ENCODE peak calls at places on chromosomes 16 and 17, in six cellular contexts. One of them, this sample, is unnamed.
A peak's percentile ranks its signal among the peaks of the same experiment; 100 is the strongest.

GRCh38 chr16:24488045-24488444 is 51.3 kb upstream of the RBBP6 start:
- DNase-seq in H1: no peak
- DNase-seq in GM12891: no peak
- DNase-seq in GM12878: no peak
- DNase-seq in K562: no peak
- DNase-seq in HepG2: no peak
- DNase-seq in this sample: no peak

GRCh38 chr17:64658931-64659330 is 3.2 kb downstream of the SMURF2 start:
- DNase-seq in K562: no peak
- DNase-seq in H1: no peak
- DNase-seq in GM12891: no peak
- DNase-seq in HepG2: no peak
- DNase-seq in GM12878: no peak
- DNase-seq in this sample: no peak

GRCh38 chr17:81993726-81994592 is 16.5 kb downstream of the ASPSCR1 start:
- DNase-seq in GM12891: no peak
- DNase-seq in GM12878: no peak
- DNase-seq in H1: peak; percentile 49
- DNase-seq in K562: no peak
- DNase-seq in HepG2: peak; percentile 85
- DNase-seq in this sample: no peak

GRCh38 chr16:68681038-68681437 is 35.9 kb downstream of the CDH3 start:
- DNase-seq in K562: no peak
- DNase-seq in GM12878: no peak
- DNase-seq in HepG2: no peak
- DNase-seq in GM12891: no peak
- DNase-seq in H1: no peak
- DNase-seq in this sample: no peak

GRCh38 chr17:73720187-73720834 is 76.1 kb upstream of the SDK2 start:
- DNase-seq in GM12891: no peak
- DNase-seq in GM12878: no peak
- DNase-seq in K562: no peak
- DNase-seq in HepG2: peak; percentile 11
- DNase-seq in H1: no peak
- DNase-seq in this sample: no peak

GRCh38 chr17:73643012-73643845 is 1.0 kb downstream of the SDK2 start:
- DNase-seq in GM12891: peak; percentile 41
- DNase-seq in HepG2: no peak
- DNase-seq in K562: no peak
- DNase-seq in GM12878: no peak
- DNase-seq in H1: peak; percentile 67
- DNase-seq in this sample: no peak

GRCh38 chr16:19135896-19136438 is 22.2 kb downstream of the ITPRIPL2 start:
- DNase-seq in GM12891: no peak
- DNase-seq in H1: no peak
- DNase-seq in HepG2: no peak
- DNase-seq in K562: peak; percentile 67
- DNase-seq in GM12878: no peak
- DNase-seq in this sample: no peak

GRCh38 chr16:9125658-9126492 is 34.4 kb downstream of the HAPSTR1 start:
- DNase-seq in H1: peak; percentile 41
- DNase-seq in GM12891: no peak
- DNase-seq in HepG2: no peak
- DNase-seq in K562: no peak
- DNase-seq in GM12878: no peak
- DNase-seq in this sample: no peak

GRCh38 chr16:79656537-79657115 is 56.1 kb upstream of the MAF start:
- DNase-seq in GM12891: no peak
- DNase-seq in H1: no peak
- DNase-seq in K562: no peak
- DNase-seq in GM12878: no peak
- DNase-seq in HepG2: no peak
- DNase-seq in this sample: no peak

GRCh38 chr16:68564367-68564985 is 25.4 kb downstream of the ZFP90 start:
- DNase-seq in GM12878: no peak
- DNase-seq in HepG2: no peak
- DNase-seq in GM12891: no peak
- DNase-seq in K562: no peak
- DNase-seq in H1: no peak
- DNase-seq in this sample: no peak

GRCh38 chr16:57305159-57305811 is 20.8 kb upstream of the PLLP start:
- DNase-seq in K562: no peak
- DNase-seq in H1: no peak
- DNase-seq in GM12878: no peak
- DNase-seq in GM12891: no peak
- DNase-seq in HepG2: peak; percentile 65
- DNase-seq in this sample: no peak

GRCh38 chr17:41131979-41132378 is 8.0 kb upstream of the KRTAP4-12 start:
- DNase-seq in H1: no peak
- DNase-seq in HepG2: peak; percentile 23
- DNase-seq in K562: no peak
- DNase-seq in GM12878: no peak
- DNase-seq in GM12891: no peak
- DNase-seq in this sample: no peak

GRCh38 chr16:47144559-47144877 is 773 bp upstream of the NETO2 start:
- DNase-seq in K562: no peak
- DNase-seq in HepG2: no peak
- DNase-seq in GM12891: no peak
- DNase-seq in H1: no peak
- DNase-seq in GM12878: no peak
- DNase-seq in this sample: no peak

GRCh38 chr16:55779391-55780094 is 53.4 kb downstream of the CES1 start:
- DNase-seq in GM12878: no peak
- DNase-seq in GM12891: no peak
- DNase-seq in HepG2: no peak
- DNase-seq in K562: no peak
- DNase-seq in H1: no peak
- DNase-seq in this sample: no peak

GRCh38 chr17:59311051-59311468 is 20.4 kb upstream of the YPEL2 start:
- DNase-seq in K562: peak; percentile 73
- DNase-seq in GM12878: peak; percentile 28
- DNase-seq in H1: no peak
- DNase-seq in HepG2: peak; percentile 79
- DNase-seq in GM12891: peak; percentile 50
- DNase-seq in this sample: no peak

GRCh38 chr17:20302191-20302917 is 165.0 kb downstream of the LGALS9B start:
- DNase-seq in GM12891: no peak
- DNase-seq in H1: no peak
- DNase-seq in GM12878: no peak
- DNase-seq in K562: no peak
- DNase-seq in HepG2: no peak
- DNase-seq in this sample: no peak

GRCh38 chr17:3788200-3788599 is 12.8 kb downstream of the ITGAE start:
- DNase-seq in GM12878: no peak
- DNase-seq in K562: no peak
- DNase-seq in HepG2: no peak
- DNase-seq in H1: no peak
- DNase-seq in GM12891: no peak
- DNase-seq in this sample: no peak

GRCh38 chr16:77599793-77600415 is 122.4 kb upstream of the NUDT7 start:
- DNase-seq in HepG2: peak; percentile 41
- DNase-seq in GM12878: no peak
- DNase-seq in GM12891: no peak
- DNase-seq in H1: no peak
- DNase-seq in K562: peak; percentile 22
- DNase-seq in this sample: no peak

GRCh38 chr16:10309271-10309932 is 76.5 kb upstream of the ATF7IP2 start:
- DNase-seq in GM12891: no peak
- DNase-seq in GM12878: no peak
- DNase-seq in H1: no peak
- DNase-seq in HepG2: no peak
- DNase-seq in K562: no peak
- DNase-seq in this sample: no peak

GRCh38 chr17:30360396-30360795 is 18.3 kb upstream of the CPD start:
- DNase-seq in K562: no peak
- DNase-seq in HepG2: no peak
- DNase-seq in GM12878: no peak
- DNase-seq in H1: no peak
- DNase-seq in GM12891: no peak
- DNase-seq in this sample: no peak

GRCh38 chr17:30361766-30362279 is 16.9 kb upstream of the CPD start:
- DNase-seq in GM12891: no peak
- DNase-seq in H1: no peak
- DNase-seq in K562: no peak
- DNase-seq in GM12878: no peak
- DNase-seq in HepG2: no peak
- DNase-seq in this sample: no peak

GRCh38 chr17:30368896-30369720 is 9.6 kb upstream of the CPD start:
- DNase-seq in K562: no peak
- DNase-seq in H1: no peak
- DNase-seq in GM12878: no peak
- DNase-seq in HepG2: no peak
- DNase-seq in GM12891: no peak
- DNase-seq in this sample: no peak

GRCh38 chr17:30366536-30366935 is 12.2 kb upstream of the CPD start:
- DNase-seq in GM12878: no peak
- DNase-seq in K562: no peak
- DNase-seq in GM12891: no peak
- DNase-seq in HepG2: no peak
- DNase-seq in H1: no peak
- DNase-seq in this sample: no peak

DNA sequence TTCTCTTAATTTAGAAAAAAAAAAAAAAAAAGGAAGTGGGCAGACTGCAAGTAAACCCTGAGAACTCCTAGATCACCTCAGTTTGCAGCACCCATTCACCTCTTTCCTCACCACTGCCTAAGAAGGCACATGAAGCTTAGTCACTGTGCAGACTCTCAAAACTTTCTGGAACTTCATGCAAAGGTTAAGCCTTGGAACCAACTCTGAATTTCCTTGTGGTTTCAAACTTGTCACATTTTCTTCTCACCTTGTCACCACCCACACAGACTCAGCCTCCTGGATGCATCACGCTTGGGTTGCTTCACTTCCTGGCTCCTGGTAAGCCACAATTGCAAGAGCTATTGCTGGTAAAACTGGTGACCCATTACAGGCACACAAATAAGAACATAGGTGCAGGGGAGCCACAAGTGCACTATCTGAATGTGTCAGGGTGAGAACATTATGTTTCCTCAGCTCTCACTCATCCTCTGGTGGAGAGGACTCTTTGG is 15.0 kb upstream of the CPD start:
- DNase-seq in K562: no peak
- DNase-seq in H1: no peak
- DNase-seq in GM12878: peak; percentile 99
- DNase-seq in HepG2: no peak
- DNase-seq in GM12891: no peak
- DNase-seq in this sample: peak; percentile 36
- TF ChIP-seq POLR2AphosphoS5 in K562: no peak
- TF ChIP-seq POLR2AphosphoS5 in H1: no peak
- TF ChIP-seq POLR2AphosphoS5 in GM12878: no peak
- TF ChIP-seq POLR2AphosphoS5 in HepG2: no peak
- TF ChIP-seq POLR2AphosphoS5 in GM12891: no peak
- TF ChIP-seq POLR2AphosphoS5 in this sample: no peak

DNA sequence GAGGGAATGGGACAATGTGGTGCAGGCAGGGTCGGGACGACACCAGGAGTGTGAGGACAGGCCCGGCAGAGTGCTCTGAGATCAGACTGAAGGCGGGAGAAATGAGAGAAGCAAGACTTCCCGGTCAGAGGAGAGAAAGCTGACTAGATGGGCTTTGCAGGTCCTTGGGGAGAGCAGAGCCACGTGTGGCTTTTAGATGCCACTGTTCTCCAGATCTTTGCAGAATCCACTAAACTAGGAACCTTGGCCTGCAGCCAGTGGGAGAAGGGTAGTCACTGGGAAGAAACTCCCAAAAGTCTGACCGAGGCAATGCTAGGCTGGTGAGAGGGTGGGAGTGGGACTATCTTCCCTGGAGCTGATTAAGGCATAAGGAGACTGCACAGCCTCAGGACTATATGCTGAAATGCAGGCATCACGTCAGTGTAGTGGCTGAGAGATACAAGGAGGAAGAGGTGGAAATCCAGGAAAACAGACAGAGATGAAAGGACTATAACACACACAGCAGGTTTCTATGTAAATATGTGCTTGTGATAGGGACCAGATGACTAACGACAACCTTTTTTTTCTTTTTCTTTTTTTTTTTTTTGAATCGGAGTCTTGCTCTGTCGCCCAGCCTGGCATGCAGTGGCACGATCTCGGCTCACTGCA is 2.3 kb upstream of the GSDMA start:
- DNase-seq in K562: no peak
- DNase-seq in HepG2: peak; percentile 72
- DNase-seq in GM12891: no peak
- DNase-seq in GM12878: no peak
- DNase-seq in H1: no peak
- DNase-seq in this sample: no peak
- TF ChIP-seq TAF1 in K562: no peak
- TF ChIP-seq TAF1 in HepG2: no peak
- TF ChIP-seq TAF1 in GM12891: no peak
- TF ChIP-seq TAF1 in GM12878: no peak
- TF ChIP-seq TAF1 in H1: no peak
- TF ChIP-seq TAF1 in this sample: no peak

GRCh38 chr17:7493941-7494340 is 9.8 kb downstream of the POLR2A start:
- DNase-seq in GM12878: no peak
- DNase-seq in H1: no peak
- DNase-seq in K562: no peak
- DNase-seq in GM12891: no peak
- DNase-seq in HepG2: no peak
- DNase-seq in this sample: no peak

GRCh38 chr17:7495906-7496434 is 11.8 kb downstream of the POLR2A start:
- DNase-seq in K562: no peak
- DNase-seq in HepG2: no peak
- DNase-seq in GM12878: no peak
- DNase-seq in GM12891: no peak
- DNase-seq in H1: no peak
- DNase-seq in this sample: no peak

GRCh38 chr17:7490144-7490543 is 6.0 kb downstream of the POLR2A start:
- DNase-seq in GM12878: no peak
- DNase-seq in K562: no peak
- DNase-seq in HepG2: no peak
- DNase-seq in H1: no peak
- DNase-seq in GM12891: no peak
- DNase-seq in this sample: no peak

GRCh38 chr17:7496470-7497227 is 12.5 kb downstream of the POLR2A start:
- DNase-seq in H1: no peak
- DNase-seq in GM12891: no peak
- DNase-seq in HepG2: no peak
- DNase-seq in K562: no peak
- DNase-seq in GM12878: no peak
- DNase-seq in this sample: no peak

DNA sequence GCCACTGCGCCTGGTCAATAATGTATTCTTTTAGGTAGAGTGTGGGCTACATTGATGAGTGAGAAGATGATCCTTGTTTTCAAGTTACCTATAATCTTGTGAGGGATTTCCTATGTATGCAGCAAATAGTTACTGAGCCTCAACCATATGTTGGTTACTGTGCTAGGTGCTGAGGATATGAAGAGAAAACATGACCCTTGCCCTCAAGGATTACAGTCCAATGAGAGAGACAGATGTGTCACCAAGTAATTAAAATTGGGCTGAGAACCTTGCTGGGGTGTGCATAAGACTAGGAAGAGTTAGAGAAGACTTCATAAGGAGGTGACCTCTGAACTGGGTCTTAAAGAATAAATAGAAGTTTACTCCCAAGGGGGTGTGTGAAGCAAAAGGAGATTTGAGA is 7.4 kb downstream of the POLR2A start:
- DNase-seq in GM12891: no peak
- DNase-seq in K562: no peak
- DNase-seq in GM12878: no peak
- DNase-seq in HepG2: no peak
- DNase-seq in H1: no peak
- DNase-seq in this sample: no peak
- TF ChIP-seq POLR2A in GM12891: no peak
- TF ChIP-seq POLR2A in K562: no peak
- TF ChIP-seq POLR2A in GM12878: no peak
- TF ChIP-seq POLR2A in HepG2: no peak
- TF ChIP-seq POLR2A in H1: no peak
- TF ChIP-seq POLR2A in this sample: no peak

GRCh38 chr16:50371936-50372595 is 3.3 kb upstream of the BRD7 start:
- DNase-seq in HepG2: peak; percentile 61
- DNase-seq in GM12878: no peak
- DNase-seq in H1: no peak
- DNase-seq in GM12891: no peak
- DNase-seq in K562: no peak
- DNase-seq in this sample: no peak
- TF ChIP-seq POLR2AphosphoS5 in HepG2: no peak
- TF ChIP-seq POLR2AphosphoS5 in GM12878: no peak
- TF ChIP-seq POLR2AphosphoS5 in H1: no peak
- TF ChIP-seq POLR2AphosphoS5 in GM12891: no peak
- TF ChIP-seq POLR2AphosphoS5 in K562: no peak
- TF ChIP-seq POLR2AphosphoS5 in this sample: no peak